ENCODE peak calls at places on chromosomes 16 and 17, in five cellular contexts. One of them, this sample, is unnamed.

GRCh38 chr17:72005332-72006163 is 115.3 kb upstream of the SOX9 start:
- DNase-seq in mesothelial cell of epicardium: no peak
- DNase-seq in DMS79: no peak
- DNase-seq in AG04449: no peak
- DNase-seq in cardiac fibroblast: no peak
- DNase-seq in this sample: no peak

GRCh38 chr16:29029168-29029994 is 44.5 kb downstream of the LAT start:
- DNase-seq in DMS79: no peak
- DNase-seq in mesothelial cell of epicardium: no peak
- DNase-seq in cardiac fibroblast: peak
- DNase-seq in AG04449: peak
- DNase-seq in this sample: peak

GRCh38 chr16:2816751-2817495 is at the start of gene PRSS21:
- DNase-seq in AG04449: no peak
- DNase-seq in cardiac fibroblast: no peak
- DNase-seq in mesothelial cell of epicardium: no peak
- DNase-seq in DMS79: no peak
- DNase-seq in this sample: no peak

GRCh38 chr17:17710728-17711541 is 29.7 kb downstream of the RAI1 start:
- DNase-seq in AG04449: peak
- DNase-seq in DMS79: no peak
- DNase-seq in cardiac fibroblast: peak
- DNase-seq in mesothelial cell of epicardium: peak
- DNase-seq in this sample: peak

GRCh38 chr17:79192503-79193500 is 118.2 kb downstream of the ENGASE start:
- DNase-seq in DMS79: no peak
- DNase-seq in AG04449: no peak
- DNase-seq in mesothelial cell of epicardium: peak
- DNase-seq in cardiac fibroblast: peak
- DNase-seq in this sample: peak

GRCh38 chr16:23852794-23853562 is 17.2 kb downstream of the PRKCB start:
- DNase-seq in DMS79: no peak
- DNase-seq in cardiac fibroblast: no peak
- DNase-seq in AG04449: no peak
- DNase-seq in mesothelial cell of epicardium: no peak
- DNase-seq in this sample: no peak

GRCh38 chr17:44934745-44935105 is 12.8 kb downstream of the KIF18B start:
- DNase-seq in mesothelial cell of epicardium: no peak
- DNase-seq in cardiac fibroblast: no peak
- DNase-seq in AG04449: no peak
- DNase-seq in DMS79: no peak
- DNase-seq in this sample: no peak

GRCh38 chr16:57908409-57908987 is 62.4 kb downstream of the CNGB1 start:
- DNase-seq in mesothelial cell of epicardium: no peak
- DNase-seq in DMS79: no peak
- DNase-seq in cardiac fibroblast: no peak
- DNase-seq in AG04449: no peak
- DNase-seq in this sample: no peak

GRCh38 chr17:77822302-77823030 is 136.0 kb upstream of the TNRC6C start:
- DNase-seq in mesothelial cell of epicardium: no peak
- DNase-seq in DMS79: no peak
- DNase-seq in cardiac fibroblast: no peak
- DNase-seq in AG04449: no peak
- DNase-seq in this sample: no peak

GRCh38 chr17:1375615-1376014 is 24.4 kb downstream of the YWHAE start:
- DNase-seq in DMS79: no peak
- DNase-seq in AG04449: no peak
- DNase-seq in mesothelial cell of epicardium: no peak
- DNase-seq in cardiac fibroblast: no peak
- DNase-seq in this sample: no peak

GRCh38 chr16:87037012-87037411 is 280.2 kb downstream of the C16orf95 start:
- DNase-seq in AG04449: no peak
- DNase-seq in cardiac fibroblast: no peak
- DNase-seq in mesothelial cell of epicardium: no peak
- DNase-seq in DMS79: no peak
- DNase-seq in this sample: no peak

GRCh38 chr16:24721830-24722238 is 7.6 kb upstream of the TNRC6A start:
- DNase-seq in mesothelial cell of epicardium: no peak
- DNase-seq in cardiac fibroblast: no peak
- DNase-seq in DMS79: no peak
- DNase-seq in AG04449: no peak
- DNase-seq in this sample: no peak

GRCh38 chr17:64214950-64215349 is 48.1 kb downstream of the TEX2 start:
- DNase-seq in DMS79: no peak
- DNase-seq in cardiac fibroblast: no peak
- DNase-seq in AG04449: no peak
- DNase-seq in mesothelial cell of epicardium: no peak
- DNase-seq in this sample: no peak

GRCh38 chr16:88637797-88638196 is 575 bp upstream of the IL17C start:
- DNase-seq in DMS79: no peak
- DNase-seq in AG04449: no peak
- DNase-seq in mesothelial cell of epicardium: no peak
- DNase-seq in cardiac fibroblast: no peak
- DNase-seq in this sample: no peak

GRCh38 chr16:75305364-75306101 is 54.1 kb upstream of the BCAR1 start:
- DNase-seq in DMS79: peak
- DNase-seq in cardiac fibroblast: peak
- DNase-seq in AG04449: peak
- DNase-seq in mesothelial cell of epicardium: no peak
- DNase-seq in this sample: peak

GRCh38 chr17:3888343-3889171 is 4.3 kb downstream of the CAMKK1 start:
- DNase-seq in mesothelial cell of epicardium: no peak
- DNase-seq in DMS79: peak
- DNase-seq in AG04449: peak
- DNase-seq in cardiac fibroblast: peak
- DNase-seq in this sample: peak